ENCODE peak calls at places on chromosome 19, in five cellular contexts. B is tibial nerve; Z is psoas muscle; W is CD8-positive, alpha-beta T cell; J is astrocyte. D is an unnamed sample. For H3K36me3, the result is how much of the 10 kb centered on the place peaks cover.

GRCh38 chr19:41552558-41552957 is 23.4 kb upstream of the CEACAM21 start:
- DNase-seq in W (no peak), J (no peak), B (no peak), Z (no peak), D (no peak)

GRCh38 chr19:27971071-27971470 is 1241.9 kb downstream of the UQCRFS1 start:
- DNase-seq in W (no peak), J (peak), B (no peak), Z (no peak), D (no peak)

GRCh38 chr19:18743281-18743825 is 47.8 kb downstream of the COMP start:
- DNase-seq in Z (no peak), W (no peak), J (peak), B (no peak), D (no peak)

GRCh38 chr19:33811736-33812387 is 15.2 kb downstream of the KCTD15 start:
- DNase-seq in B (no peak), J (no peak), Z (no peak), W (no peak), D (no peak)

GRCh38 chr19:4636151-4636717 is 3.1 kb upstream of the TNFAIP8L1 start:
- DNase-seq in Z (peak), B (peak), W (peak), J (no peak), D (no peak)

GRCh38 chr19:52532480-52532879 is 5.0 kb downstream of the ZNF808 start:
- DNase-seq in Z (no peak), W (no peak), J (no peak), B (no peak), D (no peak)

GRCh38 chr19:19356901-19357566 is 36.4 kb downstream of the MAU2 start:
- DNase-seq in J (no peak), W (no peak), Z (no peak), B (no peak), D (no peak)

GRCh38 chr19:5145521-5146511 is 176.9 kb downstream of the KDM4B start:
- DNase-seq in B (no peak), J (no peak), Z (peak), W (no peak), D (no peak)

GRCh38 chr19:48489608-48490216 is 20.5 kb downstream of the CYTH2 start:
- DNase-seq in B (peak), J (no peak), Z (peak), W (peak), D (no peak)

GRCh38 chr19:10009714-10010224 is 535 bp downstream of the COL5A3 start:
- DNase-seq in J (no peak), Z (no peak), B (no peak), W (no peak), D (no peak)

GRCh38 chr19:5472303-5472702 is 17.1 kb downstream of the ZNRF4 start:
- DNase-seq in W (no peak), J (no peak), B (no peak), Z (no peak), D (no peak)

GRCh38 chr19:2230807-2231533 is 5.2 kb downstream of the PLEKHJ1 start:
- DNase-seq in J (no peak), W (no peak), Z (no peak), B (no peak), D (no peak)

GRCh38 chr19:45640849-45641273 is 1.7 kb upstream of the EML2 start:
- DNase-seq in Z (no peak), W (no peak), J (no peak), B (no peak), D (no peak)

GRCh38 chr19:4914736-4915501 is 5.6 kb downstream of the UHRF1 start:
- DNase-seq in J (peak), Z (no peak), B (no peak), W (peak), D (peak)

GRCh38 chr19:13401388-13401787 is 104.9 kb downstream of the CACNA1A start:
- DNase-seq in W (no peak), Z (no peak), B (no peak), J (peak), D (no peak)

GRCh38 chr19:33192010-33192409 is 2.1 kb upstream of the LRP3 start:
- DNase-seq in Z (no peak), W (no peak), J (no peak), B (no peak), D (no peak)

GRCh38 chr19:55257461-55258411 is 1.1 kb downstream of the PPP6R1 start:
- DNase-seq in J (no peak), B (no peak), Z (no peak), W (no peak), D (no peak)

GRCh38 chr19:40690050-40690698 is at the start of gene NUMBL:
- DNase-seq in B (no peak), W (no peak), Z (peak), J (no peak), D (no peak)

GRCh38 chr19:34171539-34171876 is 796 bp upstream of the LSM14A start:
- DNase-seq in B (no peak), J (peak), Z (no peak), W (no peak), D (peak)

GRCh38 chr19:51330366-51330765 is 11.6 kb downstream of the VSIG10L start:
- DNase-seq in J (no peak), W (no peak), B (no peak), Z (no peak), D (no peak)

GRCh38 chr19:58572818-58573657 is at the start of gene MZF1:
- DNase-seq in W (peak), Z (peak), J (peak), B (peak), D (peak)

GRCh38 chr19:27709496-27709895 is 1503.5 kb downstream of the UQCRFS1 start:
- DNase-seq in W (no peak), Z (no peak), B (no peak), J (no peak), D (no peak)

GRCh38 chr19:58513213-58513693 is 1.5 kb upstream of the SLC27A5 start:
- DNase-seq in W (no peak), B (no peak), J (no peak), Z (no peak), D (no peak)

GRCh38 chr19:17579523-17580244 is 24.2 kb downstream of the COLGALT1 start:
- DNase-seq in J (no peak), W (no peak), B (peak), Z (peak), D (no peak)

GRCh38 chr19:13978306-13978705 is 26.0 kb downstream of the DCAF15 start:
- DNase-seq in W (no peak), J (no peak), B (peak), Z (peak), D (no peak)

GRCh38 chr19:10368101-10368803 is 12.1 kb downstream of the TYK2 start:
- DNase-seq in B (no peak), J (no peak), Z (no peak), W (no peak), D (no peak)

GRCh38 chr19:16327131-16327450 is 2.5 kb downstream of the KLF2 start:
- DNase-seq in B (no peak), Z (no peak), J (no peak), W (no peak), D (no peak)

GRCh38 chr19:6048808-6049405 is 61.4 kb downstream of the RFX2 start:
- DNase-seq in J (no peak), W (peak), Z (peak), B (peak), D (no peak)

GRCh38 chr19:51572415-51572814 is 1.3 kb downstream of the ZNF175 start:
- DNase-seq in W (no peak), B (no peak), J (no peak), Z (no peak), D (no peak)

GRCh38 chr19:14471436-14472187 is 3.5 kb downstream of the PTGER1 start:
- DNase-seq in J (no peak), W (no peak), B (no peak), Z (no peak), D (no peak)

GRCh38 chr19:2034729-2035589 is 16.1 kb downstream of the MKNK2 start:
- DNase-seq in B (peak), J (no peak), Z (peak), W (no peak), D (no peak)

GRCh38 chr19:55368701-55369563 is 1.3 kb downstream of the IL11 start:
- DNase-seq in B (no peak), Z (no peak), J (peak), W (no peak), D (no peak)

GRCh38 chr19:49570997-49571676 is 9.2 kb downstream of the NOSIP start:
- DNase-seq in W (no peak), Z (no peak), J (no peak), B (no peak), D (no peak)
- TF ChIP-seq CTCF in W (no peak), Z (peak), J (no peak), B (no peak), D (no peak)

DNA sequence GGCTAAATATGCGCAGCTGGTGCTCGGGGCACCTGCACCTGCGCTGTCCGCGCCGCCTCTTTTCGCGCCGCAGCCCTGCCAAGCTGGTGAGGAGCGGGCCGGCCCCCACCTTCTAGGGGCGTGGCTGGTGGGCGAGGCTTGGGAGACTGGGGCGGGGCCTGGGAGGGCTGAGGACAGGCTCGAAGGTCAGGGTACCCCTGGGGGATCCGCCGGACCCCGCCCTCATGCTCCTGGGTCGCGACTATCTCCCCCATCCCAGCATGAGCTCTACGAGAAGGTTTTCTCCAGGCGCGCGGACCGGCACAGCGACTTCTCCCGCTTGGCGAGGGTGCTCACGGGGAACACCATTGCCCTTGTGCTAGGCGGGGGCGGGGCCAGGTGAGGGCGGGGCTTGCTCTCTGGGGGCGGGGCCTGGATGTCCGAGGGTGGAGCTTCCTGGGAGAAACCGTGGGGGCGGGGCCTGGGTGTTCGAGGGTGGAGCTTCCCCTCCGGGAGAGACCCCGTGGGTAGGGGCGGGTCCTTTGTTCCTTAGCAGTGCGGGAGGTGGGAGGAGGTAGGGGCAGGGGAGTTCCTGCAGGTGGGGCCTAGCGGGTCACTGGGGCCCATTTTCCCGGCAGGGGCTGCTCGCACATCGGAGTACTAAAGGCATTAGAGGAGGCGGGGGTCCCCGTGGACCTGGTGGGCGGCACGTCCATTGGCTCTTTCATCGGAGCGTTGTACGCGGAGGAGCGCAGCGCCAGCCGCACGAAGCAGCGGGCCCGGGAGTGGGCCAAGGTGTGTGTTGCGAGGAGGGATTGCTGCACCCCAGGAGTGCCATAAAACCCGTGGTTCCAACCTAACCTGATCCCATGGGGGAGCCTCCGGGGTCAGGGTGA is 19.7 kb downstream of the PNPLA6 start:
- DNase-seq in J (no peak), Z (no peak), W (no peak), B (no peak), D (no peak)
- H3K36me3 ChIP-seq in J (under half), Z (under half), W (under half), B (under half), D (under half)

GRCh38 chr19:30686252-30686762 is 314.1 kb downstream of the ZNF536 start:
- DNase-seq in W (no peak), J (peak), B (no peak), Z (no peak), D (no peak)
- TF ChIP-seq CTCF in W (no peak), J (peak), B (peak), Z (no peak), D (no peak)

GRCh38 chr19:643736-644135 is 4.1 kb downstream of the FGF22 start:
- DNase-seq in W (no peak), B (no peak), Z (peak), J (no peak), D (no peak)
- H3K36me3 ChIP-seq in W (under half), B (under half), Z (under half), J (under half), D (under half)

D was measured in BJ.